ENCODE peak calls at places on chromosomes 1 and 21, in seven cellular contexts. One of them, this sample, is unnamed. For H3K4me1, the result is how much of the 10 kb centered on the place peaks cover.

GRCh38 chr1:169925505-169926482 is 32.1 kb upstream of the SCYL3 start:
- DNase-seq in prostate gland: no peak
- DNase-seq in neural progenitor cell: peak
- DNase-seq in H1: no peak
- DNase-seq in endodermal cell: no peak
- DNase-seq in esophagus squamous epithelium: no peak
- DNase-seq in hepatocyte: no peak
- DNase-seq in this sample: peak

GRCh38 chr1:47432071-47433036 is 5.5 kb upstream of the FOXD2 start:
- DNase-seq in prostate gland: peak
- DNase-seq in neural progenitor cell: peak
- DNase-seq in H1: peak
- DNase-seq in endodermal cell: peak
- DNase-seq in esophagus squamous epithelium: no peak
- DNase-seq in hepatocyte: peak
- DNase-seq in this sample: peak

GRCh38 chr1:6260961-6261614 is at the start of gene GPR153:
- DNase-seq in prostate gland: no peak
- DNase-seq in neural progenitor cell: peak
- DNase-seq in H1: peak
- DNase-seq in endodermal cell: peak
- DNase-seq in esophagus squamous epithelium: no peak
- DNase-seq in hepatocyte: peak
- DNase-seq in this sample: peak

GRCh38 chr1:2789986-2790581 is 11.4 kb downstream of the TTC34 start:
- DNase-seq in prostate gland: no peak
- DNase-seq in neural progenitor cell: no peak
- DNase-seq in H1: no peak
- DNase-seq in endodermal cell: no peak
- DNase-seq in esophagus squamous epithelium: no peak
- DNase-seq in hepatocyte: no peak
- DNase-seq in this sample: no peak

GRCh38 chr1:15100369-15101111 is 53.0 kb upstream of the TMEM51 start:
- DNase-seq in prostate gland: peak
- DNase-seq in neural progenitor cell: peak
- DNase-seq in H1: peak
- DNase-seq in endodermal cell: peak
- DNase-seq in esophagus squamous epithelium: no peak
- DNase-seq in hepatocyte: peak
- DNase-seq in this sample: peak

GRCh38 chr1:219761208-219761860 is 148.4 kb upstream of the ZC3H11B start:
- DNase-seq in prostate gland: no peak
- DNase-seq in neural progenitor cell: no peak
- DNase-seq in H1: no peak
- DNase-seq in endodermal cell: no peak
- DNase-seq in esophagus squamous epithelium: no peak
- DNase-seq in hepatocyte: no peak
- DNase-seq in this sample: no peak

GRCh38 chr21:22710725-22711124 is 1712.5 kb downstream of the NCAM2 start:
- DNase-seq in prostate gland: no peak
- DNase-seq in neural progenitor cell: no peak
- DNase-seq in H1: no peak
- DNase-seq in endodermal cell: no peak
- DNase-seq in esophagus squamous epithelium: no peak
- DNase-seq in hepatocyte: no peak
- DNase-seq in this sample: no peak

GRCh38 chr1:180988221-180988826 is 34.3 kb downstream of the STX6 start:
- DNase-seq in prostate gland: no peak
- DNase-seq in neural progenitor cell: peak
- DNase-seq in H1: no peak
- DNase-seq in endodermal cell: no peak
- DNase-seq in esophagus squamous epithelium: no peak
- DNase-seq in hepatocyte: no peak
- DNase-seq in this sample: no peak

GRCh38 chr21:35520302-35520701 is 471.2 kb upstream of the RUNX1 start:
- DNase-seq in prostate gland: no peak
- DNase-seq in neural progenitor cell: no peak
- DNase-seq in H1: no peak
- DNase-seq in endodermal cell: no peak
- DNase-seq in esophagus squamous epithelium: no peak
- DNase-seq in hepatocyte: peak
- DNase-seq in this sample: no peak

DNA sequence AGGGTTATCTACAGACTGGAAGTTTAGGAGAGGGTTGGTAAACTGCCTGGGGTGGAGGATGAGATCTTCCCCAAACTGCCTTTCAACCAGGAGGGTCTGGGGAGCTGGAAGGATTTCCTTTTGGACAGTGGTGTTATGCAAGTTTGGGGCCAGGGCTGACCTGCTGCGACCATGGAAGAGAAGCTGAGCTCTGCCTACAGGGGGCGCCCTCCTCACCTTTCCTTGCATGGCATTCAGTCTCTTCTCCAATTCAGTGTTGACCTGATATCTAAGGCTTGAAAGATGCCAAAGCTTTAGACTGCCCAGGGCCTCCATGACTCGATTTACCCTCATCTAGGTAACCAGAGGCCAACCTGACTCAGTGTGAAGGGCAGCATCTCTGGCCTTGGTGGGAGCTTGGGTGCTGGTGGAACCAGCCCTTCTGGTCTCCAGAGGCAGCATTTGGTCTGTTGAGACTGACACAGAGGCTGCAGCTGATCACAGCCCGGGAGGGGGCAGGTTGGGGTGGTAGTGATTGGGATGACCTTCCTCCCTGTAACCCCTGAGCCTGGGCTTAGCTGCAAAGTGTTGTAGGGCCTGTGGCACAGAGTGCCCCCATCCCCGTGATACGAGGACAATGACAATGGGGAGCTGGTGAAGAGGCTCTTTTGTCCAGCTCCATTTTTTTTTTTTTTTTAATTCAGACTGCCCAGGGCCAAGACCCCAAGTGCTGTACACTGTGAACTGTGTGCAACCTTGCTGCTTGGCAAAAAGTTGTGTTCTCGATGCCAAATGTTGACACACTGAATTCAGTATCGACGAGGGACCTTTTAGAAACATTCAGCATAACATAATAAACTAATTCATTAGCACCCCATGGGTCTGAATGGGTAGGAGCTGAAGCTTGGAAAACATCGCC is 169.9 kb downstream of the GRIK3 start:
- DNase-seq in prostate gland: no peak
- DNase-seq in neural progenitor cell: peak
- DNase-seq in H1: peak
- DNase-seq in endodermal cell: peak
- DNase-seq in esophagus squamous epithelium: no peak
- DNase-seq in hepatocyte: no peak
- DNase-seq in this sample: no peak
- TF ChIP-seq CTCF in prostate gland: no peak
- TF ChIP-seq CTCF in neural progenitor cell: peak
- TF ChIP-seq CTCF in H1: peak
- TF ChIP-seq CTCF in endodermal cell: peak
- TF ChIP-seq CTCF in esophagus squamous epithelium: peak
- TF ChIP-seq CTCF in hepatocyte: peak
- TF ChIP-seq CTCF in this sample: no peak

GRCh38 chr1:89669445-89669844 is 36.5 kb downstream of the LRRC8C start:
- DNase-seq in prostate gland: no peak
- DNase-seq in neural progenitor cell: no peak
- DNase-seq in H1: no peak
- DNase-seq in endodermal cell: no peak
- DNase-seq in esophagus squamous epithelium: no peak
- DNase-seq in hepatocyte: no peak
- DNase-seq in this sample: no peak
- H3K4me1 ChIP-seq in prostate gland: under half
- H3K4me1 ChIP-seq in neural progenitor cell: under half
- H3K4me1 ChIP-seq in H1: under half
- H3K4me1 ChIP-seq in endodermal cell: under half
- H3K4me1 ChIP-seq in esophagus squamous epithelium: under half
- H3K4me1 ChIP-seq in hepatocyte: under half
- H3K4me1 ChIP-seq in this sample: under half

GRCh38 chr21:42974832-42975820 is 764 bp downstream of the PKNOX1 start:
- DNase-seq in prostate gland: peak
- DNase-seq in neural progenitor cell: peak
- DNase-seq in H1: no peak
- DNase-seq in endodermal cell: peak
- DNase-seq in esophagus squamous epithelium: no peak
- DNase-seq in hepatocyte: peak
- DNase-seq in this sample: peak

GRCh38 chr21:42970946-42971653 is 3.3 kb upstream of the PKNOX1 start:
- DNase-seq in prostate gland: no peak
- DNase-seq in neural progenitor cell: no peak
- DNase-seq in H1: no peak
- DNase-seq in endodermal cell: peak
- DNase-seq in esophagus squamous epithelium: no peak
- DNase-seq in hepatocyte: no peak
- DNase-seq in this sample: no peak

GRCh38 chr21:42971897-42972275 is 2.5 kb upstream of the PKNOX1 start:
- DNase-seq in prostate gland: no peak
- DNase-seq in neural progenitor cell: no peak
- DNase-seq in H1: no peak
- DNase-seq in endodermal cell: peak
- DNase-seq in esophagus squamous epithelium: no peak
- DNase-seq in hepatocyte: no peak
- DNase-seq in this sample: no peak

GRCh38 chr21:42973991-42974831 is at the start of gene PKNOX1:
- DNase-seq in prostate gland: peak
- DNase-seq in neural progenitor cell: peak
- DNase-seq in H1: peak
- DNase-seq in endodermal cell: peak
- DNase-seq in esophagus squamous epithelium: peak
- DNase-seq in hepatocyte: peak
- DNase-seq in this sample: peak

GRCh38 chr21:42973309-42973990 is 912 bp upstream of the PKNOX1 start:
- DNase-seq in prostate gland: peak
- DNase-seq in neural progenitor cell: no peak
- DNase-seq in H1: no peak
- DNase-seq in endodermal cell: peak
- DNase-seq in esophagus squamous epithelium: no peak
- DNase-seq in hepatocyte: no peak
- DNase-seq in this sample: no peak
- TF ChIP-seq CTCF in prostate gland: no peak
- TF ChIP-seq CTCF in neural progenitor cell: no peak
- TF ChIP-seq CTCF in H1: no peak
- TF ChIP-seq CTCF in endodermal cell: no peak
- TF ChIP-seq CTCF in esophagus squamous epithelium: peak
- TF ChIP-seq CTCF in hepatocyte: no peak
- TF ChIP-seq CTCF in this sample: no peak

GRCh38 chr21:33026299-33026858 is 644 bp downstream of the OLIG2 start:
- DNase-seq in prostate gland: no peak
- DNase-seq in neural progenitor cell: no peak
- DNase-seq in H1: no peak
- DNase-seq in endodermal cell: peak
- DNase-seq in esophagus squamous epithelium: no peak
- DNase-seq in hepatocyte: no peak
- DNase-seq in this sample: no peak

GRCh38 chr21:33028759-33029511 is 3.2 kb downstream of the OLIG2 start:
- DNase-seq in prostate gland: no peak
- DNase-seq in neural progenitor cell: peak
- DNase-seq in H1: peak
- DNase-seq in endodermal cell: peak
- DNase-seq in esophagus squamous epithelium: no peak
- DNase-seq in hepatocyte: no peak
- DNase-seq in this sample: no peak

GRCh38 chr21:33026878-33027400 is 1.2 kb downstream of the OLIG2 start:
- DNase-seq in prostate gland: no peak
- DNase-seq in neural progenitor cell: peak
- DNase-seq in H1: peak
- DNase-seq in endodermal cell: peak
- DNase-seq in esophagus squamous epithelium: no peak
- DNase-seq in hepatocyte: no peak
- DNase-seq in this sample: no peak

GRCh38 chr21:33028271-33028670 is 2.5 kb downstream of the OLIG2 start:
- DNase-seq in prostate gland: no peak
- DNase-seq in neural progenitor cell: no peak
- DNase-seq in H1: no peak
- DNase-seq in endodermal cell: peak
- DNase-seq in esophagus squamous epithelium: no peak
- DNase-seq in hepatocyte: no peak
- DNase-seq in this sample: no peak

GRCh38 chr21:33027401-33028185 is 1.9 kb downstream of the OLIG2 start:
- DNase-seq in prostate gland: no peak
- DNase-seq in neural progenitor cell: peak
- DNase-seq in H1: peak
- DNase-seq in endodermal cell: peak
- DNase-seq in esophagus squamous epithelium: no peak
- DNase-seq in hepatocyte: no peak
- DNase-seq in this sample: no peak
- H3K4me1 ChIP-seq in prostate gland: under half
- H3K4me1 ChIP-seq in neural progenitor cell: under half
- H3K4me1 ChIP-seq in H1: under half
- H3K4me1 ChIP-seq in endodermal cell: under half
- H3K4me1 ChIP-seq in esophagus squamous epithelium: under half
- H3K4me1 ChIP-seq in hepatocyte: under half
- H3K4me1 ChIP-seq in this sample: under half

GRCh38 chr1:58035523-58035922 is 511.0 kb downstream of the OMA1 start:
- DNase-seq in prostate gland: no peak
- DNase-seq in neural progenitor cell: peak
- DNase-seq in H1: no peak
- DNase-seq in endodermal cell: peak
- DNase-seq in esophagus squamous epithelium: no peak
- DNase-seq in hepatocyte: peak
- DNase-seq in this sample: no peak
- TF ChIP-seq CTCF in prostate gland: no peak
- TF ChIP-seq CTCF in neural progenitor cell: peak
- TF ChIP-seq CTCF in H1: peak
- TF ChIP-seq CTCF in endodermal cell: peak
- TF ChIP-seq CTCF in esophagus squamous epithelium: peak
- TF ChIP-seq CTCF in hepatocyte: peak
- TF ChIP-seq CTCF in this sample: peak

GRCh38 chr1:155934097-155934932 is at the start of gene KHDC4:
- DNase-seq in prostate gland: peak
- DNase-seq in neural progenitor cell: peak
- DNase-seq in H1: peak
- DNase-seq in endodermal cell: peak
- DNase-seq in esophagus squamous epithelium: peak
- DNase-seq in hepatocyte: peak
- DNase-seq in this sample: peak
- H3K4me1 ChIP-seq in prostate gland: under half
- H3K4me1 ChIP-seq in neural progenitor cell: under half
- H3K4me1 ChIP-seq in H1: under half
- H3K4me1 ChIP-seq in endodermal cell: under half
- H3K4me1 ChIP-seq in esophagus squamous epithelium: under half
- H3K4me1 ChIP-seq in hepatocyte: under half
- H3K4me1 ChIP-seq in this sample: under half

This sample was measured in mammary epithelial cell.